ENCODE peak calls at places on chromosomes 1 and 21, in four cellular contexts. One of them, this sample, is unnamed.

GRCh38 chr1:8646189-8646588 is 171.3 kb downstream of the RERE start:
- DNase-seq in MCF 10A: no peak
- DNase-seq in H9: no peak
- DNase-seq in Peyer's patch: no peak
- DNase-seq in this sample: no peak

GRCh38 chr1:38039386-38039933 is 7.1 kb downstream of the POU3F1 start:
- DNase-seq in MCF 10A: no peak
- DNase-seq in H9: no peak
- DNase-seq in Peyer's patch: no peak
- DNase-seq in this sample: no peak

GRCh38 chr1:21212126-21212525 is 35.4 kb upstream of the EIF4G3 start:
- DNase-seq in MCF 10A: no peak
- DNase-seq in H9: no peak
- DNase-seq in Peyer's patch: no peak
- DNase-seq in this sample: no peak

GRCh38 chr1:18649713-18650370 is 19.2 kb downstream of the PAX7 start:
- DNase-seq in MCF 10A: no peak
- DNase-seq in H9: peak
- DNase-seq in Peyer's patch: no peak
- DNase-seq in this sample: no peak

GRCh38 chr21:42782723-42783247 is 96.6 kb downstream of the WDR4 start:
- DNase-seq in MCF 10A: no peak
- DNase-seq in H9: no peak
- DNase-seq in Peyer's patch: no peak
- DNase-seq in this sample: no peak

GRCh38 chr21:45721656-45722055 is 78.1 kb downstream of the PCBP3 start:
- DNase-seq in MCF 10A: no peak
- DNase-seq in H9: no peak
- DNase-seq in Peyer's patch: no peak
- DNase-seq in this sample: no peak

GRCh38 chr1:203916756-203917155 is 55.4 kb downstream of the SNRPE start:
- DNase-seq in MCF 10A: no peak
- DNase-seq in H9: no peak
- DNase-seq in Peyer's patch: no peak
- DNase-seq in this sample: no peak

GRCh38 chr1:87224209-87224608 is 104.5 kb upstream of the LMO4 start:
- DNase-seq in MCF 10A: peak
- DNase-seq in H9: no peak
- DNase-seq in Peyer's patch: no peak
- DNase-seq in this sample: no peak

GRCh38 chr1:28885982-28886730 is 28.2 kb upstream of the EPB41 start:
- DNase-seq in MCF 10A: no peak
- DNase-seq in H9: peak
- DNase-seq in Peyer's patch: no peak
- DNase-seq in this sample: no peak

GRCh38 chr1:77906146-77906545 is 17.7 kb downstream of the NEXN start:
- DNase-seq in MCF 10A: no peak
- DNase-seq in H9: no peak
- DNase-seq in Peyer's patch: no peak
- DNase-seq in this sample: no peak

GRCh38 chr1:64669098-64669675 is 75.7 kb upstream of the RAVER2 start:
- DNase-seq in MCF 10A: no peak
- DNase-seq in H9: no peak
- DNase-seq in Peyer's patch: no peak
- DNase-seq in this sample: no peak

GRCh38 chr1:11838349-11839272 is 9.0 kb downstream of the NPPA start:
- DNase-seq in MCF 10A: peak
- DNase-seq in H9: peak
- DNase-seq in Peyer's patch: peak
- DNase-seq in this sample: peak

GRCh38 chr1:171507435-171507834 is 22.1 kb downstream of the PRRC2C start:
- DNase-seq in MCF 10A: peak
- DNase-seq in H9: no peak
- DNase-seq in Peyer's patch: no peak
- DNase-seq in this sample: no peak

GRCh38 chr1:61125263-61125662 is 42.9 kb downstream of the NFIA start:
- DNase-seq in MCF 10A: no peak
- DNase-seq in H9: no peak
- DNase-seq in Peyer's patch: no peak
- DNase-seq in this sample: no peak

GRCh38 chr1:178918955-178919354 is 48.1 kb upstream of the ANGPTL1 start:
- DNase-seq in MCF 10A: no peak
- DNase-seq in H9: no peak
- DNase-seq in Peyer's patch: no peak
- DNase-seq in this sample: no peak

GRCh38 chr1:180571060-180571831 is 12.5 kb downstream of the OVAAL start:
- DNase-seq in MCF 10A: no peak
- DNase-seq in H9: no peak
- DNase-seq in Peyer's patch: no peak
- DNase-seq in this sample: no peak

GRCh38 chr1:211648980-211649934 is 26.2 kb downstream of the NEK2 start:
- DNase-seq in MCF 10A: no peak
- DNase-seq in H9: no peak
- DNase-seq in Peyer's patch: peak
- DNase-seq in this sample: no peak

GRCh38 chr1:172185206-172185605 is 235.3 kb upstream of the C1orf105 start:
- DNase-seq in MCF 10A: no peak
- DNase-seq in H9: no peak
- DNase-seq in Peyer's patch: no peak
- DNase-seq in this sample: no peak

GRCh38 chr1:241810769-241811402 is 37.1 kb upstream of the EXO1 start:
- DNase-seq in MCF 10A: no peak
- DNase-seq in H9: no peak
- DNase-seq in Peyer's patch: no peak
- DNase-seq in this sample: no peak

GRCh38 chr1:157124855-157125254 is 13.3 kb downstream of the ETV3 start:
- DNase-seq in MCF 10A: peak
- DNase-seq in H9: no peak
- DNase-seq in Peyer's patch: no peak
- DNase-seq in this sample: no peak
- TF ChIP-seq CTCF in MCF 10A: no peak
- TF ChIP-seq CTCF in H9: peak
- TF ChIP-seq CTCF in Peyer's patch: no peak
- TF ChIP-seq CTCF in this sample: no peak

GRCh38 chr21:36087362-36088138 is 17.7 kb downstream of the CBR1 start:
- DNase-seq in MCF 10A: no peak
- DNase-seq in H9: peak
- DNase-seq in Peyer's patch: no peak
- DNase-seq in this sample: no peak
- TF ChIP-seq CTCF in MCF 10A: no peak
- TF ChIP-seq CTCF in H9: peak
- TF ChIP-seq CTCF in Peyer's patch: no peak
- TF ChIP-seq CTCF in this sample: no peak

DNA sequence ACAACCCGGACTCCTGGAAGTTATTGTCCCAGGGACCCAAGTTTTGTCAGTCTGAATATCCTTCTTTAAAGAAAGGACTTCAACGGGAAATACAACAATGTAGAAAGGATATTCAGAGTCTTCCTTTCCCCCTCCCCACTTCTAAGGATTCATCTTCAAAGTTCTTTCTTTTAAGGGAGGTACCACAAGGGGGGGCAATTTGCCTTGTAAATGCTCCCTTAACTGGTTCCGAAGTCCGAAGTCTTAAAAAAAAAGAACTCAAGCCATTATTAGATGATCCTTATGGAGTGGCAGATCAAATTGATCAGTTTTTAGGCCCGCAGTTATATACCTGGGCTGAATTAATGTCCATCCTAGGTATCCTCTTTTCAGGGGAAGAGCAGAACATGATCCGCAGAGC is 47.0 kb downstream of the SERINC2 start:
- DNase-seq in MCF 10A: no peak
- DNase-seq in H9: no peak
- DNase-seq in Peyer's patch: no peak
- DNase-seq in this sample: no peak
- TF ChIP-seq CTCF in MCF 10A: peak
- TF ChIP-seq CTCF in H9: peak
- TF ChIP-seq CTCF in Peyer's patch: no peak
- TF ChIP-seq CTCF in this sample: peak

GRCh38 chr1:23178931-23179330 is 10.3 kb upstream of the LUZP1 start:
- DNase-seq in MCF 10A: no peak
- DNase-seq in H9: no peak
- DNase-seq in Peyer's patch: no peak
- DNase-seq in this sample: no peak
- TF ChIP-seq CTCF in MCF 10A: peak
- TF ChIP-seq CTCF in H9: peak
- TF ChIP-seq CTCF in Peyer's patch: no peak
- TF ChIP-seq CTCF in this sample: peak

DNA sequence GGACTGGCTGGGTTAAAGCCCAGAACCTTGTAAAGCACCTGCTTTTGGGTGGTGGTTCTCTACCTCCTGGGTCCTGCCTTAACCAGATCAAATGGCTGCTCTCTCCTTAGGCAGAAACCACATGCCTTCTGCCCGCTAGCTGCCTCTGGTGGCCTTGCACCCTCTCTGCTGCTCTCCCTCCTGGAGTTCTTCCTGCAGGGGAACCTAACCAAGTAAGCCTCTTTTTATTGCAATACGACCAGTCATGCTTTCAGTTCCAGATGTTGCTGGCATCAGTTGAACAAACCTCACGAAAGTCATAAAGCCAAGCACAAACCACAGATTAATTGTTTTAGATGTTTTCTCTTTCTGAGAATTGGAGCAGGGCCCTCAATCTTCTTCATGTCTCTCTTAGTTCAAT is 118.9 kb downstream of the GDAP2 start:
- DNase-seq in MCF 10A: no peak
- DNase-seq in H9: no peak
- DNase-seq in Peyer's patch: no peak
- DNase-seq in this sample: no peak
- TF ChIP-seq CTCF in MCF 10A: no peak
- TF ChIP-seq CTCF in H9: no peak
- TF ChIP-seq CTCF in Peyer's patch: no peak
- TF ChIP-seq CTCF in this sample: no peak

DNA sequence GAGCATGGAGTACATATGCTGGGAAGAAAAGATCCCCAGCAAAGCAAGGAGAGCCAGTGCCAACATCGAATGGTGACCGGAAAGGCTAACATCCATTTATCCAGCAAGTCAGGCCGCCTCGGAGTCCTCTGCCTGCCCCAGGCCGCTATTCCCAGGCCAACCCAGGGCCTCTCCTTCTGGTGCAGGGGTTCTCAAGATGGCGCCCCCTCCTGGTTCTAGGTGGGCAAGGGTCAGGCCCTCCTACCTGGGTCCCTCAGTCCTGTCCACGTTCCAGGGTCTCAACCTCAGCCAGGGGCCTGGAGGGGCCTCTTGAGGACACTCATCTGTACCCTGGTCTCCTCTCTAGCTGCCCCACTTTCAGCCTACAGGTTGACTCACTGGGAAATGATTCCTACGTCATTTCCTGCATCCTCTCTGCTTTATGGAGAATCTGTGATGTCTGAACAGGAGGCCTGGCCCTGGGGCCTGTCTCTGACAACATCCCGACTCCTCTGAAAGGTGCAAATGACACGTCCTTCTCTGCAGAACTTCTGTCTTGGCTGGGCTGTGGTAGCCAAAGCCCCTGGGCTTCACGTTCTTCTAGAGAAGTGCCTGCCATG is 145.3 kb downstream of the PSMG1 start:
- DNase-seq in MCF 10A: no peak
- DNase-seq in H9: peak
- DNase-seq in Peyer's patch: no peak
- DNase-seq in this sample: no peak
- TF ChIP-seq CTCF in MCF 10A: no peak
- TF ChIP-seq CTCF in H9: peak
- TF ChIP-seq CTCF in Peyer's patch: no peak
- TF ChIP-seq CTCF in this sample: no peak

GRCh38 chr1:95924684-95925083 is 690.7 kb downstream of the RWDD3 start:
- DNase-seq in MCF 10A: no peak
- DNase-seq in H9: no peak
- DNase-seq in Peyer's patch: no peak
- DNase-seq in this sample: no peak
- TF ChIP-seq CTCF in MCF 10A: no peak
- TF ChIP-seq CTCF in H9: no peak
- TF ChIP-seq CTCF in Peyer's patch: no peak
- TF ChIP-seq CTCF in this sample: no peak

GRCh38 chr1:200090252-200091159 is 63.0 kb downstream of the NR5A2 start:
- DNase-seq in MCF 10A: peak
- DNase-seq in H9: peak
- DNase-seq in Peyer's patch: no peak
- DNase-seq in this sample: no peak
- TF ChIP-seq CTCF in MCF 10A: peak
- TF ChIP-seq CTCF in H9: peak
- TF ChIP-seq CTCF in Peyer's patch: no peak
- TF ChIP-seq CTCF in this sample: peak

DNA sequence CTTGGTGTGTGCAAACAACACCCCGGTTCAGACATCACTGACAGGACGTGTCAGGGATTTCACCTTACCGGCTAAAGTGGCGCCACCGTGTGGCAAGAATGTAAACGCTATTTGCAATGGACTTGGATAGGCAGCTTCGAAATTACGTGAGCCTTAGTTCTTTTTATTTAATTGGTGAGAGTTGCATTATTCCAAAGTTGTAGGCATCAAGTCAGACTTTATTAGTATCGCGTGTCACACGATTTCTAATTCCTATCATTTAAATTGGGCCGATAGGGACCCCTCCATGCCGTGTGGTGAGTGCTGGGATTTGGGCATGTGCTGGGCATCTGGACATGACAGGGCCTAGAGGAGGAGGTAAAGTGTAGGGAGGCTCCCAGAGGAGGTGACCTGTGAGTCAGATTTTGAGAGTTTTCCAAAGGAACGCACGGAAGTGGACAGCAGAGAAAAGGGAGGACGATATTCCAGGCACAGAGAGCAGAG is 14.5 kb upstream of the CPT2 start:
- DNase-seq in MCF 10A: peak
- DNase-seq in H9: peak
- DNase-seq in Peyer's patch: peak
- DNase-seq in this sample: peak
- TF ChIP-seq CTCF in MCF 10A: peak
- TF ChIP-seq CTCF in H9: peak
- TF ChIP-seq CTCF in Peyer's patch: peak
- TF ChIP-seq CTCF in this sample: peak

DNA sequence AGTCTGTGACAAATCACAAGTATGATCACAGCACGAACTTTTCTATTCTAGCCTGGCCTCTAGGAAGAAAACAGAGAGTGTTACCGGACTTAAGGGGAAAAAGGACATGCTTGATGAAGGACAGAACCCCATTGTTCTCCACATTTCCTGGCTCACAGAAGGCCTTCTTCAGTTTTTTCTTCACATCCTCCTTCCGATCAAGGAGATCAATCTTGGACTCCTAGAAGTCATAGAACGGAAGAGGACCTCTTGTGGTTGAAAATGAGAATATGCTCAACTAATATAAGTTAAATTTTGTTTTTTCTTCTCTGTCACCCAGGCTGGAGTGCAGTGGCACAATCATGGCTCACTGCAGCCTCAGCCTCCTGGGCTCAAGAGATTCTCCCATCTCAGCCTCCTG is 30.3 kb downstream of the YARS1 start:
- DNase-seq in MCF 10A: no peak
- DNase-seq in H9: no peak
- DNase-seq in Peyer's patch: no peak
- DNase-seq in this sample: no peak
- TF ChIP-seq CTCF in MCF 10A: no peak
- TF ChIP-seq CTCF in H9: peak
- TF ChIP-seq CTCF in Peyer's patch: no peak
- TF ChIP-seq CTCF in this sample: peak